ENCODE peak calls at places on chromosomes 16 and 17, in four cellular contexts. A is A549, P is HepG2, M is K562. H is an unnamed sample.

GRCh38 chr16:64543401-64543800 is 578.5 kb downstream of the CDH11 start:
- DNase-seq in M (no peak), A (no peak), P (no peak), H (no peak)

GRCh38 chr17:83081561-83082201 is 2.3 kb downstream of the METRNL start:
- DNase-seq in M (no peak), P (no peak), A (no peak), H (no peak)

GRCh38 chr16:79411805-79412204 is 188.7 kb downstream of the MAF start:
- DNase-seq in M (no peak), A (no peak), P (no peak), H (no peak)

GRCh38 chr17:48555183-48555615 is 10.3 kb upstream of the HOXB2 start:
- DNase-seq in P (no peak), A (peak; percentile 82), M (peak; percentile 90), H (no peak)

GRCh38 chr17:16991349-16992009 is 19.6 kb upstream of the TNFRSF13B start:
- DNase-seq in P (peak; percentile 54), A (peak; percentile 90), M (peak; percentile 65), H (peak; percentile 83)

GRCh38 chr17:49439673-49440571 is 25.2 kb upstream of the PHB1 start:
- DNase-seq in P (peak; percentile 49), A (no peak), M (no peak), H (no peak)

GRCh38 chr17:66652840-66653507 is 181.9 kb upstream of the CACNG5 start:
- DNase-seq in M (no peak), P (no peak), A (no peak), H (no peak)

GRCh38 chr17:76775021-76775420 is 37.1 kb downstream of the MFSD11 start:
- DNase-seq in A (no peak), M (no peak), P (no peak), H (no peak)

GRCh38 chr17:59916446-59916845 is 23.5 kb downstream of the RPS6KB1 start:
- DNase-seq in A (no peak), P (no peak), M (no peak), H (no peak)

GRCh38 chr17:8029121-8029520 is 9.7 kb upstream of the ALOX15B start:
- DNase-seq in A (no peak), M (no peak), P (no peak), H (no peak)

GRCh38 chr16:55169780-55170179 is 154.2 kb upstream of the IRX6 start:
- DNase-seq in A (no peak), M (no peak), P (no peak), H (no peak)

GRCh38 chr16:9139965-9140364 is 48.5 kb downstream of the HAPSTR1 start:
- DNase-seq in P (peak; percentile 64), A (no peak), M (peak; percentile 59), H (peak; percentile 50)

GRCh38 chr17:43817826-43818225 is 15.1 kb downstream of the MPP3 start:
- DNase-seq in P (no peak), M (no peak), A (no peak), H (no peak)

GRCh38 chr17:40069751-40070643 is 7.2 kb downstream of the THRA start:
- DNase-seq in P (no peak), M (peak; percentile 59), A (peak; percentile 60), H (no peak)

GRCh38 chr17:63445571-63446217 is 412 bp downstream of the CYB561 start:
- DNase-seq in A (peak; percentile 92), P (no peak), M (peak; percentile 88), H (peak; percentile 76)

GRCh38 chr17:75785770-75786538 is 1.3 kb downstream of the UNK start:
- DNase-seq in P (no peak), M (no peak), A (no peak), H (no peak)

GRCh38 chr16:20984019-20984418 is 83.4 kb downstream of the LYRM1 start:
- DNase-seq in A (no peak), P (no peak), M (no peak), H (no peak)

GRCh38 chr17:66855204-66855603 is 20.3 kb downstream of the CACNG5 start:
- DNase-seq in M (peak; percentile 65), A (no peak), P (no peak), H (peak; percentile 90)

GRCh38 chr17:27949304-27949703 is 56.1 kb upstream of the LYRM9 start:
- DNase-seq in P (no peak), M (no peak), A (no peak), H (no peak)

GRCh38 chr16:69404275-69404805 is 18.5 kb upstream of the TERF2 start:
- DNase-seq in M (peak; percentile 67), A (peak; percentile 64), P (peak; percentile 94), H (no peak)

GRCh38 chr16:29237971-29238370 is 168.5 kb downstream of the NPIPB11 start:
- DNase-seq in P (no peak), M (no peak), A (no peak), H (no peak)

GRCh38 chr17:31604936-31605335 is 213.5 kb downstream of the RAB11FIP4 start:
- DNase-seq in A (no peak), M (no peak), P (no peak), H (no peak)

GRCh38 chr17:7774037-7774659 is 56.6 kb downstream of the DNAH2 start:
- DNase-seq in P (peak; percentile 86), A (no peak), M (no peak), H (no peak)

GRCh38 chr17:49730078-49730786 is 22.5 kb upstream of the SLC35B1 start:
- DNase-seq in A (no peak), M (no peak), P (no peak), H (no peak)

GRCh38 chr17:82287849-82288601 is 14.5 kb upstream of the CSNK1D start:
- DNase-seq in A (peak; percentile 85), P (peak; percentile 97), M (peak; percentile 70), H (no peak)

GRCh38 chr16:58814348-58814801 is 80.3 kb upstream of the GOT2 start:
- DNase-seq in A (peak; percentile 47), P (peak; percentile 16), M (peak; percentile 72), H (peak; percentile 26)

GRCh38 chr16:55568151-55568693 is 1.7 kb downstream of the CAPNS2 start:
- DNase-seq in P (no peak), M (no peak), A (no peak), H (no peak)

GRCh38 chr17:29563816-29564215 is 3.0 kb downstream of the ABHD15 start:
- DNase-seq in A (no peak), P (no peak), M (no peak), H (peak; percentile 6)

GRCh38 chr17:36610472-36610871 is 9.1 kb downstream of the MRM1 start:
- DNase-seq in A (no peak), M (no peak), P (no peak), H (no peak)

GRCh38 chr17:10327640-10328039 is 45.2 kb downstream of the MYH13 start:
- DNase-seq in P (peak; percentile 64), M (peak; percentile 70), A (peak; percentile 89), H (peak; percentile 94)

GRCh38 chr16:68792465-68793324 is 50.6 kb upstream of the TANGO6 start:
- DNase-seq in M (no peak), P (peak; percentile 95), A (peak; percentile 21), H (no peak)

DNA sequence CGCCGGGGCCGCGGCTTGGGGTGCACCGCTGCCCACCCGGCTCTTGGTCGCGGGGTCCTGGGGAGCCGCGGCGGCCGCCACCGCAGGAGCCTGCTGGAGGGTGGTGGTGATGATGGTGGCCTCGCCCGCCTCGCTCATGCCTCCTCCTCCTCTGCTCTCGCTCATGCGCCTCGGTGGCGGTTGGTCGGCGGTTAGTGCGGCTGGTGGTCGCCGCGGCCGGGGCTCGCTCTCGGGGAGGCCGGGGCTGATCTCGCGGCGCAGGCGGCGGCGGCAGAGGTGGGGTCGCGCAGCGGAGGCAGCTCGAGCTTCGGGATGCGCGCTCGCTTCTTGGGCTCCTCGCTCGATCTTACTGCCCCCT is 41.6 kb downstream of the AHSP start:
- DNase-seq in P (no peak), M (no peak), A (no peak), H (no peak)
- TF ChIP-seq NR3C1 in P (no peak), M (no peak), A (no peak), H (no peak)

GRCh38 chr16:1099224-1100083 is 3.4 kb upstream of the C1QTNF8 start:
- DNase-seq in A (no peak), P (no peak), M (no peak), H (no peak)
- TF ChIP-seq NR3C1 in A (no peak), P (no peak), M (no peak), H (no peak)

DNA sequence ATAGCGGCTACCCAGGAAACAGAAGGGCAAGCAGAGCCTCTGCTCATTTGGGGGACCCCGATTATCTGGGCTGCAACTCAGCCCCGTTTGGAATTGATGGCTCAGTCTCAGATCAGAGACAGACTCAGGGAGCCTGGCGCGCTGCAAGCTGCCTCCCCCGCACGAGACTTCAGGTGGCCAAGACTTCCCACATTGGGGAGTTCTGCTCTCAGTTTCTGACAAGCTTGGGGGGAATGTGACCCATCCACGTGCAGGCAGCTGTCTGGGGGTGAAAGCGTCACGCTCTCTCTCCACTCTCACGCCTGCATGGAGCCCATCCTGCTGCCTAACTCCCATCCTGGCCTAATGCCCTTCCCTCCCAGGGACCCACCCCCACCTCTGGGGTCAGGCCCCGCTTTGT is 157.6 kb upstream of the GSE1 start:
- DNase-seq in M (no peak), A (no peak), P (no peak), H (no peak)
- TF ChIP-seq NR3C1 in M (no peak), A (no peak), P (no peak), H (no peak)

GRCh38 chr16:51576498-51576897 is 425.4 kb upstream of the SALL1 start:
- DNase-seq in P (no peak), A (no peak), M (no peak), H (no peak)

GRCh38 chr16:51573191-51573590 is 422.1 kb upstream of the SALL1 start:
- DNase-seq in P (no peak), M (no peak), A (no peak), H (no peak)

DNA sequence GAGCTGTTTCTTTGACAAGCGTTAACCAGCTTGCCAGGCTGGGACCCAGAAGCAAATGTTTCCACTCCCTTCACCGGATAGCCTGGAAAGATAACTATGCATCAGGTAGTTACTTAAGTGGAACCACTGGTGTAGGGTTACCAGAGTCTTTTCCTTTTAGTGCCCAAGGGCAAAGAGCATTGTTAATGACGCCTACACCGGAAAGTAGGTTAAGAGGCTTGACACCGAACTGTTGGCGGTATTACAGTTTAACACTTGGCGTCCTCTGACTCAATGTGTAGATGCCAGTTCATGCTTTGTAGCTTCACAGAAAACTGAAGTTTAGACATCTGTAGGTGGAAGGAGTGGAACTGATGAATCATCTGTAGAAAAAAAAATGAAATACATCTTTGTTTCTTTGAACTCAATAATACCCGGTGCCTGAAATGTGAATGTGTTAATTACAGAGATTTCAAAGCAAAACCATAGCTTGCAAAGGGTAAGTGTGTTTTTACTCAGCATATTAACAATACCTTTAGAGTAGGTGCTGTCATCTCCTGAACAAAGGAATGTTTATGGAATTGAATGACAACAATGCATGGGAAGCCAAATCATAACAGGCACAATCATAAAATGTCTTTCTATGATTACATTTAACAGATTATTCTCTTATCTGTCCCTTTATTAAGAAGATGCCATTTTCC is 426.7 kb upstream of the SALL1 start:
- DNase-seq in M (no peak), P (no peak), A (no peak), H (no peak)
- TF ChIP-seq NR3C1 in M (no peak), P (no peak), A (no peak), H (no peak)

H was measured in WTC11.